ENCODE peak calls at places on chromosomes 6 and 20, in nine cellular contexts. M, E, Z, D, L, N, F, T and I are unnamed samples.

GRCh38 chr6:105483492-105483891 is 80.6 kb upstream of the PREP start:
- DNase-seq in F (no peak), D (no peak), M (no peak), Z (no peak), T (peak), E (peak), N (no peak), L (peak), I (no peak)

GRCh38 chr6:168411793-168412192 is 29.2 kb upstream of the SMOC2 start:
- DNase-seq in F (no peak), E (no peak), T (no peak), Z (no peak), M (no peak), L (no peak), N (no peak), D (no peak), I (no peak)

GRCh38 chr20:3712279-3712873 is at the start of gene SIGLEC1:
- DNase-seq in M (no peak), T (no peak), F (no peak), Z (no peak), E (no peak), D (no peak), N (no peak), L (no peak), I (no peak)

GRCh38 chr6:32087574-32088486 is 21.3 kb downstream of the TNXB start:
- DNase-seq in Z (peak), M (peak), L (no peak), T (no peak), N (peak), D (peak), E (peak), F (peak), I (no peak)

GRCh38 chr6:128307671-128308070 is 212.7 kb downstream of the PTPRK start:
- DNase-seq in T (no peak), N (no peak), M (no peak), Z (no peak), F (no peak), D (no peak), E (no peak), L (no peak), I (no peak)

GRCh38 chr6:835476-836160 is 142.7 kb upstream of the EXOC2 start:
- DNase-seq in T (no peak), M (no peak), D (no peak), F (no peak), Z (no peak), N (no peak), L (peak), E (peak), I (peak)

GRCh38 chr20:1375515-1375914 is 17.3 kb downstream of the FKBP1A start:
- DNase-seq in N (no peak), E (peak), M (no peak), T (peak), D (no peak), Z (no peak), F (peak), L (no peak), I (no peak)

GRCh38 chr6:2952557-2953095 is 18.7 kb downstream of the SERPINB6 start:
- DNase-seq in T (peak), F (peak), Z (peak), L (peak), D (peak), N (peak), M (no peak), E (peak), I (peak)

GRCh38 chr20:14489544-14489943 is 152.1 kb upstream of the FLRT3 start:
- DNase-seq in F (no peak), D (no peak), Z (no peak), N (no peak), L (no peak), M (no peak), E (no peak), T (no peak), I (no peak)

GRCh38 chr6:138622967-138623366 is 123.7 kb upstream of the NHSL1 start:
- DNase-seq in M (no peak), Z (no peak), L (no peak), F (no peak), D (no peak), T (no peak), N (no peak), E (no peak), I (no peak)

GRCh38 chr6:101544286-101544685 is 150.8 kb downstream of the GRIK2 start:
- DNase-seq in Z (no peak), N (no peak), D (no peak), E (no peak), T (no peak), L (no peak), F (no peak), M (no peak), I (no peak)

GRCh38 chr6:163554663-163555062 is 140.1 kb downstream of the QKI start:
- DNase-seq in F (no peak), N (no peak), E (peak), D (peak), M (peak), T (peak), L (peak), Z (no peak), I (peak)

GRCh38 chr20:58981564-58982364 is 708 bp downstream of the NELFCD start:
- DNase-seq in Z (no peak), D (no peak), N (no peak), L (no peak), F (no peak), M (no peak), T (no peak), E (peak), I (no peak)

GRCh38 chr20:50309280-50309763 is 118.7 kb downstream of the CEBPB start:
- DNase-seq in L (no peak), D (no peak), T (no peak), N (no peak), F (no peak), Z (no peak), M (no peak), E (peak), I (peak)

GRCh38 chr6:169145991-169146501 is 107.6 kb downstream of the THBS2 start:
- DNase-seq in T (no peak), D (no peak), L (no peak), Z (no peak), M (no peak), F (no peak), E (peak), N (no peak), I (no peak)

GRCh38 chr6:96923871-96924493 is 546 bp upstream of the KLHL32 start:
- DNase-seq in D (peak), F (no peak), T (no peak), E (peak), Z (no peak), M (no peak), L (no peak), N (no peak), I (peak)

GRCh38 chr6:39903656-39904055 is 30.6 kb downstream of the MOCS1 start:
- DNase-seq in T (no peak), M (no peak), E (no peak), Z (no peak), L (no peak), F (no peak), N (no peak), D (no peak), I (no peak)

GRCh38 chr6:75421316-75422023 is 72.1 kb downstream of the FILIP1 start:
- DNase-seq in F (no peak), L (no peak), Z (no peak), T (no peak), E (no peak), N (no peak), D (no peak), M (no peak), I (no peak)

GRCh38 chr20:50172347-50173013 is 18.1 kb upstream of the CEBPB start:
- DNase-seq in F (no peak), T (peak), N (peak), M (no peak), L (peak), Z (peak), E (peak), D (no peak), I (peak)

GRCh38 chr6:112245511-112246203 is 8.7 kb downstream of the LAMA4 start:
- DNase-seq in E (peak), N (no peak), F (peak), D (no peak), Z (no peak), T (peak), M (no peak), L (no peak), I (no peak)